ENCODE peak calls at places on chromosomes 4 and X, in five cellular contexts. B is brain microvascular endothelial cell, V is H9, E is nephron progenitor cell, L is epithelial cell of esophagus. H is an unnamed sample.
A peak's percentile ranks its signal among the peaks of the same experiment; 100 is the strongest.

GRCh38 chr4:37609621-37610020 is 76.6 kb downstream of the RELL1 start:
- DNase-seq in V (no peak), E (no peak), L (no peak), B (no peak), H (no peak)

GRCh38 chrX:110138557-110138956 is 135.6 kb downstream of the TMEM164 start:
- DNase-seq in E (no peak), V (no peak), B (no peak), L (peak; percentile 57), H (no peak)

GRCh38 chr4:154018659-154019058 is 229.8 kb upstream of the SFRP2 start:
- DNase-seq in V (peak; percentile 77), L (no peak), B (no peak), E (peak; percentile 22), H (no peak)

GRCh38 chrX:45445745-45446412 is 245.2 kb upstream of the DIPK2B start:
- DNase-seq in E (no peak), V (no peak), B (peak; percentile 45), L (peak; percentile 86), H (no peak)

GRCh38 chr4:180710643-180711337 is 1532.4 kb upstream of the TENM3 start:
- DNase-seq in B (no peak), V (no peak), E (no peak), L (no peak), H (no peak)

GRCh38 chrX:1491851-1492349 is 39.2 kb upstream of the ASMTL start:
- DNase-seq in E (peak; percentile 55), V (peak; percentile 77), L (peak; percentile 4), B (peak; percentile 12), H (no peak)

GRCh38 chr4:16779028-16779675 is 119.3 kb downstream of the LDB2 start:
- DNase-seq in L (no peak), B (no peak), E (no peak), V (no peak), H (no peak)

GRCh38 chrX:66672106-66672505 is 33.2 kb upstream of the EDA2R start:
- DNase-seq in B (peak; percentile 5), E (no peak), L (peak; percentile 56), V (no peak), H (no peak)

GRCh38 chrX:150258176-150258425 is 105.0 kb upstream of the MAMLD1 start:
- DNase-seq in L (no peak), E (no peak), V (no peak), B (no peak), H (no peak)

GRCh38 chrX:101415180-101416130 is 7.4 kb downstream of the HNRNPH2 start:
- DNase-seq in E (peak; percentile 23), L (peak; percentile 73), V (peak; percentile 31), B (peak; percentile 44), H (no peak)

GRCh38 chr4:87251104-87251503 is 30.7 kb upstream of the KLHL8 start:
- DNase-seq in V (no peak), E (no peak), L (no peak), B (no peak), H (no peak)

GRCh38 chrX:85685843-85686242 is 306.4 kb upstream of the POF1B start:
- DNase-seq in B (no peak), V (no peak), L (no peak), E (no peak), H (no peak)

GRCh38 chr4:103934178-103934789 is 214.5 kb upstream of the TACR3 start:
- DNase-seq in L (peak; percentile 64), V (no peak), E (peak; percentile 40), B (peak; percentile 16), H (no peak)

GRCh38 chrX:56802921-56803848 is 74.1 kb downstream of the NBDY start:
- DNase-seq in E (peak; percentile 76), V (peak; percentile 71), B (peak; percentile 55), L (peak; percentile 70), H (no peak)

GRCh38 chrX:58025979-58026378 is 115.7 kb upstream of the ZXDA start:
- DNase-seq in B (peak; percentile 14), E (no peak), L (peak; percentile 43), V (no peak), H (no peak)

GRCh38 chrX:80246273-80246672 is 174.0 kb upstream of the TENT5D start:
- DNase-seq in B (no peak), V (no peak), E (no peak), L (peak; percentile 1), H (no peak)

DNA sequence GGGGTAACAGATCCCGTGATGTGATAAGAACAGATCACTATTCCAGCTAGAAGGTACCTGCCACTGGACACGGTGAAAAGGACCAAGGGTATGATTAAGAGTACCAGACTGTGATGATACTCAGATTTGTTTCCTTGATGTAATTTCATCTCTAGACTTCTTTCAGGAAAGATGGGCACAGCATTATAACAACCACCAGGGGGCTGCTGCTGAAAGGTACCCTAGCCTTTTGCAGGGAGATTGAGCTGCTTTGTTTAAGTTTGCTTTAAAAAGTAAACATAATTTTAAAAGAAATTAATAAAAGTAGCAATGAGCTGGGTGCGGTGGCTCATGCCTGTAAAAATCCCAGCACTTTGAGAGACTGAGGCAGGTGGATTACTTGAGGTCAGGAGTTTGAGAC is 145.4 kb downstream of the EMCN start:
- DNase-seq in E (peak; percentile 3), B (no peak), L (peak; percentile 6), V (no peak), H (no peak)
- TF ChIP-seq CTCF in E (peak; percentile 45), B (peak; percentile 81), L (peak; percentile 44), V (peak; percentile 71), H (peak; percentile 37)

GRCh38 chr4:8606476-8606875 is 13.9 kb downstream of the CPZ start:
- DNase-seq in E (no peak), L (no peak), B (no peak), V (no peak), H (no peak)
- TF ChIP-seq CTCF in E (no peak), L (no peak), B (no peak), V (no peak), H (no peak)

GRCh38 chrX:53093748-53094583 is at the start of gene KANTR:
- DNase-seq in B (peak; percentile 92), E (peak; percentile 81), V (peak; percentile 93), L (peak; percentile 93), H (peak; percentile 66)
- TF ChIP-seq CTCF in B (peak; percentile 11), E (no peak), V (peak; percentile 19), L (no peak), H (no peak)

GRCh38 chrX:40496728-40497127 is 84.0 kb upstream of the ATP6AP2 start:
- DNase-seq in L (no peak), E (no peak), V (peak; percentile 52), B (peak; percentile 6), H (no peak)
- TF ChIP-seq CTCF in L (peak; percentile 3), E (no peak), V (peak; percentile 53), B (peak; percentile 55), H (no peak)

GRCh38 chrX:131746491-131746968 is 202.7 kb downstream of the OR13H1 start:
- DNase-seq in E (no peak), L (no peak), V (peak; percentile 50), B (peak; percentile 67), H (no peak)
- TF ChIP-seq CTCF in E (no peak), L (no peak), V (peak; percentile 38), B (peak; percentile 42), H (no peak)

DNA sequence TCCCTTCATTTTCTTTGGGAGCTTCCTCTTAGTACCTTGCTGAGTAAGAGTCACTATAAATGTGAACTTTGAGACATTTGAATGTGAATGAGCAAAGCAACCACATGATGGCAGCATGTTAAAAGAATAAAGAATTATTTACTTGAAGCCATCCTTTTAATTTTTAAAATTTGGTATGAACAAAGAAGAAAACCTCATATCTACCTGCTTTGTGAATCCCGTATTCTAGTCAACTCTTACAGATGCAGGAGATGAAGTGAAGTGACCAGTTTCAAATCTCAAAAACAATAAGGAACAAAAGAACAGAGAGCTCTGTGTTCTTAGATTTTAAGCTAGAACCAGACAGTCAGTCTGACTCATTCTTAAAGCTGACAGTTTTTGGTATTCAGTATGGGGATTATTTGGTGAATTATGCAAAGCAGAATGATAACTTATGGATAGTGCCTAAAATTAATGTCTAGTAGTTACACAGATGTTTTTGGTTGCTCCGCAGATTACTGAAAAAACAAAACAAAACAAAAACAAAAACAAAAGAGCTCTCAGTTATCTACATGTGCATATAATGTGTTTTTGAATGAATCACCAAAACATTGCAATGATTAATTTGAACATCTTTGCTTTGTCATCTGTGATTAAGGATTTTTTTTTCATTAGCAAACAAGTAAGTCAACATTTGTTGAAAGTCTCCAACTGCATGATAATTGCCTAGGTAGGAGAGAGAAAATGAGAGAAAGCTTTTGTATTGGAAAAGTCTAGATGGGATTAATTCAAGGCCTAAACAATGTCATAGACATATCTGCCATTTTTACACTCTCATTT is 48.2 kb upstream of the H2AZ1 start:
- DNase-seq in B (peak; percentile 40), V (no peak), L (peak; percentile 71), E (no peak), H (no peak)
- TF ChIP-seq CTCF in B (peak; percentile 29), V (peak; percentile 67), L (peak; percentile 44), E (peak; percentile 35), H (peak; percentile 59)

GRCh38 chr4:171288816-171289432 is 524.3 kb upstream of the GALNTL6 start:
- DNase-seq in L (no peak), E (no peak), V (no peak), B (no peak), H (no peak)
- TF ChIP-seq CTCF in L (no peak), E (no peak), V (no peak), B (no peak), H (no peak)

DNA sequence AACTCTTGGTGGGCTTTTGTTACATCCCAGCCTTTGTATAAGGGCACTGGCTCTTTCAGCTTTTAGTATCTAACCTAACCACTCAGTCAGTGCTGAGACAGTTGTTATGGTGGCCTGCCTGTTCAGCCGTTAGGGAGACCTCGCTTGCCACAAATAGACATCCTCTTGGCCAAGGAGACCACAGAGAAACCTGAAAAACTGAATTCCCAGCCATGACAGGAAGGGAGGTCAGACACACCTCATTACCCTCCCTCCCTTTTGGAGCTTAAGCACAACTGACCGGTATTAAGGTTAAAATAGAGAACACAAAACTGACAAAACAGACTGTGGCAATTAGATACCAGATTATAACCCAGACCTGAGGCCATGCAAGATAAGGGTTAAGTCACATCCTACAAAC is 1639.3 kb downstream of the RPA4 start:
- DNase-seq in L (no peak), B (no peak), V (peak; percentile 39), E (no peak), H (no peak)
- TF ChIP-seq CTCF in L (no peak), B (no peak), V (no peak), E (no peak), H (no peak)